ENCODE peak calls at places on chromosomes 6 and 20, in nine cellular contexts. D, M, Y, N, P, Z, F, L and G are unnamed samples. For H3K4me1, the result is how much of the 10 kb centered on the place peaks cover.

GRCh38 chr6:71420693-71421328 is 132.2 kb downstream of the OGFRL1 start:
- DNase-seq in L (no peak), Z (peak), M (peak), D (peak), N (peak), Y (peak), P (peak), F (peak), G (peak)

GRCh38 chr6:33752139-33753015 is 5.7 kb upstream of the IP6K3 start:
- DNase-seq in Z (no peak), F (no peak), Y (no peak), P (no peak), L (no peak), M (no peak), N (no peak), D (no peak), G (peak)

GRCh38 chr6:103893082-103893481 is 966.6 kb downstream of the HACE1 start:
- DNase-seq in Z (no peak), L (no peak), M (no peak), N (no peak), P (no peak), Y (no peak), D (no peak), F (no peak), G (no peak)

GRCh38 chr6:105459049-105459448 is 56.2 kb upstream of the PREP start:
- DNase-seq in N (no peak), P (no peak), M (no peak), Z (no peak), L (no peak), F (no peak), D (no peak), Y (no peak), G (no peak)

GRCh38 chr6:13559251-13559650 is 15.2 kb upstream of the SIRT5 start:
- DNase-seq in P (no peak), Y (no peak), D (no peak), F (no peak), Z (no peak), L (no peak), N (no peak), M (peak), G (no peak)

GRCh38 chr6:10259676-10260075 is 155.2 kb downstream of the TFAP2A start:
- DNase-seq in D (no peak), N (no peak), Y (no peak), L (no peak), Z (no peak), M (no peak), F (no peak), P (no peak), G (no peak)

GRCh38 chr6:16909599-16910360 is 148.5 kb upstream of the ATXN1 start:
- DNase-seq in F (no peak), P (no peak), Y (no peak), M (no peak), Z (no peak), D (no peak), L (no peak), N (no peak), G (no peak)

GRCh38 chr20:45592574-45593189 is 13.6 kb upstream of the WFDC8 start:
- DNase-seq in D (no peak), F (peak), M (no peak), N (no peak), L (peak), Y (no peak), Z (no peak), P (no peak), G (no peak)

GRCh38 chr6:82783587-82784253 is 281.9 kb downstream of the UBE3D start:
- DNase-seq in D (no peak), F (peak), L (peak), P (no peak), N (no peak), Y (no peak), Z (no peak), M (no peak), G (no peak)

GRCh38 chr6:227074-227782 is 65.1 kb upstream of the DUSP22 start:
- DNase-seq in P (no peak), M (peak), D (no peak), F (no peak), L (no peak), Z (no peak), Y (no peak), N (no peak), G (peak)

DNA sequence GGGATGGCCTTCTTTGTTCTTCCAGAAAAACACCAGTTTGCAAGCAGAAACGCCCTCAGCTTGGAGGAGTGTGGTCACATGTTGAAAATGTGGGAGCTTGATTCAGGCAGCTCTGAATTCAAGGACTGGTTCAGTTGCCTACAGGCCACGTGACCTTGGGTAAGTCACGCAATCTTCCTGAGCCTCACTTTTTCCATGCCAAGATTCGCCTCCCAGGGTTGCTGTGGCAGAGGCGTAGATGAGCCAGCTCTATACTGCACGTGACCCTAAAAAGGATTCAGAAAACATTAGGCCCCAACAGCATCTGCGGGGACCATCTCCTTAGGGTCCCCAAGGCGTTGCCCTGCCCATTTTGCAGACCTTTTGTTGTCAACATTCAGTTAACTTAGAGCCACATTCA is 112.0 kb upstream of the SNX9 start:
- DNase-seq in N (no peak), L (no peak), Y (no peak), P (no peak), F (no peak), D (no peak), Z (no peak), M (no peak), G (no peak)
- H3K4me1 ChIP-seq in N (under half), L (under half), Y (under half), P (under half), F (under half), D (under half), Z (under half), M (under half), G (under half)

GRCh38 chr6:23654745-23655144 is 471.3 kb upstream of the NRSN1 start:
- DNase-seq in F (no peak), M (no peak), N (no peak), D (no peak), L (no peak), Z (no peak), Y (no peak), P (no peak), G (peak)

GRCh38 chr6:23656826-23657225 is 469.2 kb upstream of the NRSN1 start:
- DNase-seq in Y (no peak), L (no peak), M (no peak), P (no peak), Z (no peak), D (no peak), N (no peak), F (peak), G (no peak)

GRCh38 chr6:23655502-23655901 is 470.5 kb upstream of the NRSN1 start:
- DNase-seq in Z (no peak), L (no peak), Y (no peak), F (no peak), P (no peak), M (no peak), N (no peak), D (no peak), G (no peak)

GRCh38 chr6:23659125-23659524 is 466.9 kb upstream of the NRSN1 start:
- DNase-seq in Z (no peak), D (no peak), F (peak), Y (no peak), M (no peak), L (no peak), N (no peak), P (no peak), G (peak)

DNA sequence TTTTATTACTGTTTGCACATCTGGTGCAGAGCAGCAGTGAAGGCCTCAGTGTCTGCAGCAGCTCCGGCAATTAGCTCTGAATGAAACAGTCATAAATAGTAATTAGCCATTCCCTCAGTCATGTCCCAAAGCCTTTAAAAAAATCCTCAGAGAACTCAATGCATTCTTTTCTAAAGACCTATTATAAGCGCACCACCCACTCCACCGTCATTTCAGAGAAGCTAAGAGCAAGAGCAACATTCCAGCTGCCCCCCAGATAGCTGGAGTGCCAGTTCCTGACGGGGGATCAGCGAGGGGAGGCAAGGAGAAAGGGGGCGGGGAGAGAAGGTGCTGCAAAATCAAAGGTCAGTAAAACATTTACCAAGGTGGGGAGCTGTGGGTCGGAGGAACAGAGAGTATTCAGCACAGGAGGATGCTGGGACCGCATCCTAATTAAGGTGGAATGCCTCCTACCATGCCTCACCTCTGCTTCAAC is 469.7 kb upstream of the NRSN1 start:
- DNase-seq in M (no peak), F (peak), P (no peak), Y (no peak), Z (no peak), L (no peak), N (no peak), D (no peak), G (no peak)
- TF ChIP-seq POLR2AphosphoS5 in M (no peak), F (no peak), P (no peak), Y (no peak), Z (no peak), L (no peak), N (no peak), D (no peak), G (no peak)

GRCh38 chr6:141244366-141244765 is 888.4 kb upstream of the GJE1 start:
- DNase-seq in Z (no peak), N (no peak), L (no peak), Y (no peak), M (no peak), P (no peak), F (no peak), D (no peak), G (no peak)
- TF ChIP-seq CTCF in Z (no peak), N (no peak), L (no peak), Y (no peak), M (no peak), P (no peak), F (no peak), D (no peak), G (no peak)

GRCh38 chr6:116370328-116370716 is 425 bp upstream of the DSE start:
- DNase-seq in Z (no peak), L (no peak), M (no peak), F (no peak), Y (no peak), N (peak), P (no peak), D (no peak), G (no peak)
- H3K4me1 ChIP-seq in Z (under half), L (under half), M (under half), F (under half), Y (under half), N (under half), P (half or more), D (under half), G (under half)

DNA sequence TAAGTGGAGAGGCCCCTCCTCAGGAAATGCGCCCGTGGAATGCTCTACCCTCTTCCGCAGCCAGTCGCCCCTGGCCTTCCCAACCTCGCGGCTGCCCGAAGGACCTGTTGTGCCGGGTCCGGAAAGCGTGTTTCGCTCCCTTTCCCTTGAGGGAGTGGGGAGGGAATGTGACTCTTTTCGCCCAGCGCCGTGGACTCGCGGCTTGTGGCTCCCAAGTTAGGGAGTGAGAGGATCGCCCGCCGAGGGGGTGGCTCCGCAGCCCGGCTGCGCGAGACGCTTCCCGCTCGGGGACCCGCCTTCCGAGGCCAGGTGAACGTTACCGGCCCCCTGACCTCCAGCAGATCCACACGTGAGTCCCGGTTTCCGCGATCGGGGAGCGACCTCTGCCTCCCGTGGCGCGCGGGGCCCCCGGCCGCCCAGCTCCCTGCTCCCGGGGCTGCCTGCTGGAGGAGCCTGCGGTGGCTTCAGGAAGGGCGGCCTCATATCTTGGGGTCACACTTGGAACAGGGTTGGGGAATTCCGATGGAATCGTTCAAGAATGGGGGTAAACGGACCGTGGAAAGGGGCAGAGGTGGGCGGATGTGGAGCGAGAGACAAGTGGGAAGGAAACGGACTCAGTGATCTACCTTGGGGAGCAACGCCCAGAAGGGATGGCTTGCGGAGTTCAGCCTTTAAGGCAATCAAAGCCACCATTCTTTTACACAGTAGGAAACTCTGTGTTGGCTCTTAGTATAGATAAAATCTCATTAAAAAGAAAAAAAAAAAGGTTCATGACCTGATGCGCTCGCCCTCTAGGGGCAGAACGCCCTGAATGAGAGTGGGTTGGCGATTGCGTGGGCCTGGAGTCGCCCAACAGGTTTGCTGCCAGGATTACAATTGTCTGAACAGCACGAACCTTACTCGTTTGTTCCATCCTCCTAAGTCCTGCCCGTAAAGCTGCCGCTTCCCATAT is 887 bp downstream of the TPD52L1 start:
- DNase-seq in L (peak), Z (peak), D (peak), Y (no peak), M (peak), P (peak), F (peak), N (peak), G (peak)
- TF ChIP-seq POLR2AphosphoS5 in L (no peak), Z (no peak), D (no peak), Y (no peak), M (no peak), P (no peak), F (no peak), N (peak), G (no peak)